ENCODE peak calls at places on chromosomes 4 and X, in ten cellular contexts. L is HCT116, K is GM23338, P is HepG2, J is GM12892, D is breast epithelium, F is spleen, Q is SK-N-SH, O is sigmoid colon, A is suprapubic skin. V is an unnamed sample.

GRCh38 chr4:5712517-5712916 is 1.5 kb downstream of the EVC start:
- DNase-seq in O (no peak), J (no peak), Q (no peak), F (no peak), A (no peak), K (no peak), L (no peak), P (no peak), D (no peak), V (no peak)

GRCh38 chr4:145824469-145824868 is 114.2 kb downstream of the ZNF827 start:
- DNase-seq in J (no peak), Q (peak), P (no peak), D (no peak), L (no peak), A (no peak), O (no peak), K (peak), F (no peak), V (no peak)

GRCh38 chr4:129335263-129335662 is 239.3 kb downstream of the C4orf33 start:
- DNase-seq in A (no peak), Q (no peak), P (no peak), K (no peak), L (no peak), F (no peak), D (no peak), J (no peak), O (no peak), V (no peak)

GRCh38 chrX:133365886-133366611 is 49.2 kb downstream of the GPC4 start:
- DNase-seq in L (no peak), K (no peak), D (no peak), J (no peak), P (no peak), F (no peak), O (no peak), Q (no peak), A (no peak), V (no peak)

GRCh38 chr4:41092128-41092527 is 122.2 kb downstream of the APBB2 start:
- DNase-seq in O (no peak), L (no peak), J (no peak), F (no peak), A (no peak), Q (no peak), K (peak), P (no peak), D (no peak), V (no peak)

GRCh38 chrX:149504915-149505651 is at the start of gene IDS:
- DNase-seq in O (peak), P (peak), D (peak), A (peak), F (peak), K (peak), J (peak), L (peak), Q (peak), V (peak)

GRCh38 chr4:5018096-5018495 is 1.2 kb downstream of the CYTL1 start:
- DNase-seq in Q (no peak), J (no peak), O (no peak), A (no peak), P (no peak), D (no peak), K (no peak), L (no peak), F (no peak), V (no peak)

GRCh38 chr4:87838207-87838606 is 5.4 kb downstream of the MEPE start:
- DNase-seq in A (no peak), K (peak), D (no peak), P (no peak), Q (no peak), L (no peak), J (no peak), O (no peak), F (no peak), V (no peak)

GRCh38 chrX:71998836-71999509 is 88.3 kb downstream of the NHSL2 start:
- DNase-seq in K (peak), P (peak), Q (peak), A (no peak), D (no peak), O (no peak), J (peak), L (peak), F (no peak), V (peak)

GRCh38 chrX:39899876-39900787 is 197.6 kb downstream of the BCOR start:
- DNase-seq in A (peak), K (no peak), Q (peak), J (no peak), O (no peak), P (no peak), D (no peak), L (no peak), F (no peak), V (no peak)

GRCh38 chr4:81196126-81196650 is 18.8 kb downstream of the PRKG2 start:
- DNase-seq in K (no peak), O (no peak), F (no peak), D (no peak), P (no peak), Q (no peak), A (no peak), L (no peak), J (no peak), V (no peak)

GRCh38 chr4:29467044-29467717 is 1253.0 kb upstream of the PCDH7 start:
- DNase-seq in Q (no peak), J (no peak), O (no peak), F (no peak), D (no peak), L (no peak), A (no peak), P (no peak), K (no peak), V (no peak)

GRCh38 chrX:51641421-51642021 is 22.8 kb upstream of the CENPVL3 start:
- DNase-seq in O (no peak), P (peak), A (no peak), K (peak), Q (peak), D (no peak), J (no peak), F (no peak), L (peak), V (no peak)

GRCh38 chr4:141782205-141782604 is 145.8 kb downstream of the IL15 start:
- DNase-seq in L (no peak), Q (no peak), J (no peak), P (no peak), A (no peak), D (no peak), K (no peak), O (no peak), F (no peak), V (no peak)

GRCh38 chrX:120604359-120604782 is 470 bp downstream of the MCTS1 start:
- DNase-seq in P (peak), K (no peak), Q (peak), A (no peak), L (no peak), F (no peak), O (no peak), D (no peak), J (no peak), V (no peak)

GRCh38 chrX:9147086-9147485 is 113.2 kb upstream of the FAM9B start:
- DNase-seq in L (no peak), K (no peak), D (no peak), Q (no peak), J (no peak), A (no peak), P (no peak), O (no peak), F (no peak), V (no peak)

GRCh38 chrX:54419559-54420302 is 20.5 kb upstream of the TSR2 start:
- DNase-seq in A (no peak), F (no peak), Q (no peak), L (no peak), K (no peak), P (no peak), J (no peak), D (no peak), O (no peak), V (no peak)

GRCh38 chr4:36785965-36786364 is 458.6 kb upstream of the NWD2 start:
- DNase-seq in K (no peak), A (no peak), D (no peak), P (no peak), Q (no peak), O (no peak), J (no peak), F (no peak), L (no peak), V (no peak)

GRCh38 chr4:2946812-2947600 is 16.2 kb downstream of the NOP14 start:
- DNase-seq in D (no peak), Q (no peak), L (no peak), A (no peak), K (no peak), O (peak), J (no peak), P (no peak), F (peak), V (no peak)

GRCh38 chrX:70253377-70254062 is 6.5 kb downstream of the P2RY4 start:
- DNase-seq in D (no peak), L (peak), A (no peak), J (no peak), K (no peak), O (no peak), F (no peak), P (peak), Q (no peak), V (no peak)

GRCh38 chr4:40492747-40493146 is 136.9 kb downstream of the RBM47 start:
- DNase-seq in L (no peak), P (no peak), J (no peak), A (no peak), Q (no peak), F (no peak), D (no peak), K (no peak), O (no peak), V (no peak)

GRCh38 chr4:152010680-152011079 is 249.9 kb upstream of the GATB start:
- DNase-seq in Q (no peak), J (no peak), O (no peak), D (no peak), F (no peak), A (no peak), L (no peak), K (peak), P (no peak), V (no peak)

GRCh38 chr4:177511611-177512010 is 69.4 kb upstream of the AGA start:
- DNase-seq in L (peak), A (no peak), F (no peak), D (peak), O (no peak), J (no peak), P (no peak), Q (no peak), K (no peak), V (peak)

GRCh38 chr4:101471201-101471600 is 123.9 kb upstream of the PPP3CA start:
- DNase-seq in L (no peak), F (no peak), A (no peak), P (no peak), J (no peak), K (no peak), D (no peak), O (no peak), Q (no peak), V (no peak)

GRCh38 chr4:73742776-73743175 is 2.4 kb downstream of the CXCL8 start:
- DNase-seq in Q (no peak), F (no peak), L (no peak), P (no peak), K (no peak), J (no peak), A (no peak), O (no peak), D (no peak), V (no peak)

GRCh38 chrX:31268359-31268758 is 196.5 kb upstream of the FTHL17 start:
- DNase-seq in D (no peak), A (no peak), F (no peak), L (no peak), K (no peak), P (peak), J (no peak), Q (no peak), O (no peak), V (no peak)

GRCh38 chr4:153763404-153763803 is 3.6 kb upstream of the RNF175 start:
- DNase-seq in P (no peak), O (no peak), F (no peak), K (peak), J (no peak), L (no peak), A (no peak), Q (no peak), D (no peak), V (no peak)

GRCh38 chr4:10806993-10807645 is 122.6 kb upstream of the CLNK start:
- DNase-seq in Q (no peak), A (no peak), L (no peak), P (no peak), K (no peak), D (no peak), F (no peak), O (no peak), J (no peak), V (no peak)

GRCh38 chrX:37388413-37388812 is 39.2 kb downstream of the PRRG1 start:
- DNase-seq in A (no peak), Q (no peak), J (no peak), O (no peak), K (no peak), L (no peak), P (no peak), F (no peak), D (no peak), V (no peak)

GRCh38 chr4:7726665-7727413 is 212.8 kb downstream of the AFAP1 start:
- DNase-seq in F (no peak), L (no peak), K (no peak), P (no peak), A (no peak), Q (no peak), O (no peak), D (no peak), J (no peak), V (no peak)

GRCh38 chr4:43471950-43472349 is 579.4 kb downstream of the GRXCR1 start:
- DNase-seq in P (peak), A (no peak), L (no peak), F (no peak), K (peak), J (no peak), D (no peak), O (no peak), Q (no peak), V (no peak)

GRCh38 chr4:21728231-21728758 is 220.3 kb downstream of the KCNIP4 start:
- DNase-seq in L (no peak), J (no peak), K (no peak), A (no peak), D (no peak), Q (no peak), P (no peak), O (no peak), F (no peak), V (no peak)

GRCh38 chr4:96483308-96484030 is 643.6 kb downstream of the PDHA2 start:
- DNase-seq in D (no peak), L (peak), A (no peak), Q (no peak), J (no peak), F (no peak), P (no peak), O (no peak), K (peak), V (no peak)

GRCh38 chr4:5969777-5970176 is 48.5 kb downstream of the C4orf50 start:
- DNase-seq in O (no peak), A (no peak), L (no peak), D (no peak), K (no peak), J (no peak), Q (no peak), F (no peak), P (no peak), V (peak)

GRCh38 chr4:112357453-112357852 is 60.3 kb downstream of the ALPK1 start:
- DNase-seq in O (no peak), L (no peak), J (no peak), F (no peak), A (no peak), D (no peak), P (no peak), K (no peak), Q (no peak), V (no peak)

GRCh38 chr4:86356831-86357230 is 3.0 kb downstream of the MAPK10 start:
- DNase-seq in J (no peak), K (no peak), Q (no peak), A (no peak), F (no peak), L (no peak), P (no peak), O (no peak), D (no peak), V (no peak)

GRCh38 chrX:48695925-48696300 is 621 bp upstream of the SUV39H1 start:
- DNase-seq in D (no peak), F (no peak), J (no peak), L (no peak), Q (peak), A (no peak), O (no peak), P (no peak), K (no peak), V (no peak)

GRCh38 chrX:48697182-48697727 is 721 bp downstream of the SUV39H1 start:
- DNase-seq in F (peak), O (no peak), L (no peak), D (no peak), J (no peak), Q (no peak), A (no peak), K (peak), P (no peak), V (no peak)

GRCh38 chrX:48695524-48695875 is 1.0 kb upstream of the SUV39H1 start:
- DNase-seq in A (no peak), P (no peak), F (peak), J (no peak), D (no peak), Q (no peak), O (no peak), K (no peak), L (no peak), V (no peak)

GRCh38 chrX:48694776-48695523 is 1.6 kb upstream of the SUV39H1 start:
- DNase-seq in D (no peak), K (no peak), Q (no peak), L (no peak), P (no peak), F (peak), J (no peak), O (no peak), A (no peak), V (no peak)

GRCh38 chrX:48696301-48697181 is at the start of gene SUV39H1:
- DNase-seq in K (peak), L (peak), D (peak), A (peak), F (peak), O (peak), Q (peak), J (peak), P (peak), V (peak)
- TF ChIP-seq POLR2AphosphoS5 in K (peak), L (peak), D (peak), A (peak), F (peak), O (peak), Q (no peak), J (peak), P (peak), V (peak)

GRCh38 chrX:106987488-106987887 is 12.5 kb downstream of the MORC4 start:
- DNase-seq in J (no peak), P (no peak), O (no peak), K (no peak), D (no peak), Q (no peak), L (no peak), F (no peak), A (no peak), V (no peak)
- TF ChIP-seq POLR2AphosphoS5 in J (no peak), P (no peak), O (no peak), K (no peak), D (no peak), Q (no peak), L (no peak), F (no peak), A (no peak), V (no peak)

DNA sequence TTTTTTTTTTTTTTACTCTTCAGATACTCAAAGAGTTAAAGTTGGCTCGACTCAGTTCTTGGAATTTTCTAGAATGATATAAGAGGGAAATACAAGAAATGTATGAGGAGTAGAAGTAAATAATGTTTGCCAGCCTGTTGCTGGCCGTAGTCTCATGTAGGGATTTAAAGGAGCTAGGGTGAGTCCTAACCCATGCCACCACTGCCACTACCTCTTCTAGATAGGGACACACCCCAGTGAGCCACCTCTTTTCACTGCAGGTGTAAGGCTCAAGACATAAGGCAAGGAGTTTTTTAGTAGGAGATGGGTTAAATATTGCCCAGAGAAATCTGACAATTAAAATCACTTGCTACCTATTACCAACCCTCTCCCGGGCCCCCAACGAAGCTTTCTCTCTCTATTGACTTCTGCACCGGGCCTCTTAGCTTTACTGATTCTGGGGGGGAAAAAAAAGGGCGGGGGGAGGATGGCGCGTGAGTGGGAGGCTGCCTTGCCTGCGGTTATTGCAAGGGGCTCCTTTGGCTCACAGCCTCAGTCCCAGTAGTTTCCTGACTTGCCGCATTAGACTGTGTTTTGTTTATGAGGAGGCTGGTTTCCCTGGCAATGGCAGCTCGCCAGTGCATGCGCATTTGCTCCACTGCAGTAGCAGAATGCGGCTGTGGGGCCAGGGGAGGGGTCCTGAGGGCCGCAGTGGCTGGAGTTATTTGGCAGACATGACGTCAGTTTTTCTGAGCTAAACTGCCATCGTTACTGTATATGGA is 3.0 kb downstream of the LINC00632 start:
- DNase-seq in D (peak), O (peak), Q (peak), L (no peak), K (peak), J (no peak), A (peak), F (no peak), P (no peak), V (peak)
- TF ChIP-seq POLR2AphosphoS5 in D (no peak), O (no peak), Q (no peak), L (no peak), K (no peak), J (no peak), A (no peak), F (no peak), P (no peak), V (no peak)

DNA sequence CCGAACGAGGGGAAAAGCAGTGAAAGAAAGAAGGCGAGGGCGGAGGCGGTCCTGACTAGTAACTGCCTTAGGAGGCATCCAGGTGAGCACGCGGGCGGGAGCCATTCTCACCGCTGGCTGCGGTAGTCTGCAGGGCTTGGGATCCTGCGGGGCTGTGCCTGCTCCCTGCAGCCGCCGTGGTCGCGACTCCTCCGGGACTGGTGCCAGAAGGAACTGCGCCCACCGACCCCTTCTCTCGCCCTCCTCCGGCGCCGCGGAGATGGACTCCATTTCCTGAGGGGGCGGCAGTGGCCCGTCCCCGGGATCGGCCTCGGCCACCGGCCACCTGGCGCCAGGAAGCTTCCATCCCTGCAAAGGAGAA is 545 bp downstream of the NFXL1 start:
- DNase-seq in K (peak), J (peak), A (peak), L (no peak), P (peak), Q (no peak), D (peak), F (peak), O (peak), V (peak)
- TF ChIP-seq POLR2AphosphoS5 in K (no peak), J (no peak), A (no peak), L (no peak), P (no peak), Q (no peak), D (no peak), F (no peak), O (no peak), V (no peak)

V was measured in stomach.